ENCODE peak calls at places on chromosomes 1 and 21, in five cellular contexts. One of them, this sample, is unnamed.

GRCh38 chr1:21663251-21663950 is 5.8 kb downstream of the RAP1GAP start:
- ATAC-seq in right lobe of liver: no peak
- ATAC-seq in Panc1: no peak
- ATAC-seq in CD8-positive, alpha-beta T cell: no peak
- ATAC-seq in body of pancreas: no peak
- ATAC-seq in this sample: no peak

GRCh38 chr1:225517697-225518096 is 89.9 kb upstream of the LBR start:
- ATAC-seq in right lobe of liver: no peak
- ATAC-seq in Panc1: no peak
- ATAC-seq in CD8-positive, alpha-beta T cell: no peak
- ATAC-seq in body of pancreas: no peak
- ATAC-seq in this sample: no peak

GRCh38 chr1:163027610-163028009 is 41.6 kb upstream of the RGS4 start:
- ATAC-seq in right lobe of liver: no peak
- ATAC-seq in Panc1: no peak
- ATAC-seq in CD8-positive, alpha-beta T cell: no peak
- ATAC-seq in body of pancreas: no peak
- ATAC-seq in this sample: no peak

GRCh38 chr1:89454845-89455521 is 69.6 kb upstream of the LRRC8B start:
- ATAC-seq in right lobe of liver: peak; percentile 92
- ATAC-seq in Panc1: peak; percentile 89
- ATAC-seq in CD8-positive, alpha-beta T cell: peak; percentile 94
- ATAC-seq in body of pancreas: peak; percentile 65
- ATAC-seq in this sample: peak; percentile 43

GRCh38 chr1:36432616-36433015 is 17.6 kb downstream of the OSCP1 start:
- ATAC-seq in right lobe of liver: peak; percentile 70
- ATAC-seq in Panc1: no peak
- ATAC-seq in CD8-positive, alpha-beta T cell: no peak
- ATAC-seq in body of pancreas: peak; percentile 84
- ATAC-seq in this sample: no peak

GRCh38 chr1:209899948-209900347 is 38.1 kb upstream of the SYT14 start:
- ATAC-seq in right lobe of liver: no peak
- ATAC-seq in Panc1: peak; percentile 38
- ATAC-seq in CD8-positive, alpha-beta T cell: no peak
- ATAC-seq in body of pancreas: no peak
- ATAC-seq in this sample: no peak

GRCh38 chr21:15849925-15850324 is 120.1 kb downstream of the USP25 start:
- ATAC-seq in right lobe of liver: no peak
- ATAC-seq in Panc1: no peak
- ATAC-seq in CD8-positive, alpha-beta T cell: no peak
- ATAC-seq in body of pancreas: no peak
- ATAC-seq in this sample: no peak

GRCh38 chr1:156928043-156928602 is 7.7 kb downstream of the LRRC71 start:
- ATAC-seq in right lobe of liver: no peak
- ATAC-seq in Panc1: peak; percentile 37
- ATAC-seq in CD8-positive, alpha-beta T cell: peak; percentile 13
- ATAC-seq in body of pancreas: no peak
- ATAC-seq in this sample: no peak

DNA sequence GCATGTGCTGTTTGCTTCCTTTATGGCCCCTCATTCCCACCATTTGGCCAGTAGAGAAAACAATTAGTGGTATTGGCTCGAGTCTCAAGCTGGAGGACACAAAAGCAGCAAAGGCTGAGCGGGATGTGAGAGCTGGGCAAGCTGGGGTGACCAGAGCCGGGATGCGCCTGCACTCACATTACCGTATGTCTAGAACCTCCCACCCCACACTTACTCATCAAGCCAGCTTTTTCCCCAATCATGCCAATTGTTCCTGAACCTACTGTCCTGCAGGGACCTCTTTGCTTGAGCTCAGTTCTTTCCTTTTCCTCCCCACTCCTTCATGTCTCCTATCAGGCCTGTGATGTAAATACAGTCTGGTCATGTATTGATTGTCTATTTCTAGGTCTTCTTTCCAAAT is 45.9 kb downstream of the KIRREL1 start:
- ATAC-seq in right lobe of liver: no peak
- ATAC-seq in Panc1: no peak
- ATAC-seq in CD8-positive, alpha-beta T cell: no peak
- ATAC-seq in body of pancreas: no peak
- ATAC-seq in this sample: no peak
- TF ChIP-seq CTCF in right lobe of liver: no peak
- TF ChIP-seq CTCF in Panc1: no peak
- TF ChIP-seq CTCF in CD8-positive, alpha-beta T cell: no peak
- TF ChIP-seq CTCF in body of pancreas: no peak
- TF ChIP-seq CTCF in this sample: no peak

GRCh38 chr1:890661-891060 is 33.1 kb upstream of the SAMD11 start:
- ATAC-seq in right lobe of liver: no peak
- ATAC-seq in Panc1: no peak
- ATAC-seq in CD8-positive, alpha-beta T cell: no peak
- ATAC-seq in body of pancreas: no peak
- ATAC-seq in this sample: no peak

GRCh38 chr1:886760-887159 is 37.0 kb upstream of the SAMD11 start:
- ATAC-seq in right lobe of liver: no peak
- ATAC-seq in Panc1: no peak
- ATAC-seq in CD8-positive, alpha-beta T cell: no peak
- ATAC-seq in body of pancreas: no peak
- ATAC-seq in this sample: no peak

GRCh38 chr1:888297-888696 is 35.4 kb upstream of the SAMD11 start:
- ATAC-seq in right lobe of liver: no peak
- ATAC-seq in Panc1: no peak
- ATAC-seq in CD8-positive, alpha-beta T cell: no peak
- ATAC-seq in body of pancreas: no peak
- ATAC-seq in this sample: no peak

GRCh38 chr1:886311-886710 is 37.4 kb upstream of the SAMD11 start:
- ATAC-seq in right lobe of liver: no peak
- ATAC-seq in Panc1: no peak
- ATAC-seq in CD8-positive, alpha-beta T cell: no peak
- ATAC-seq in body of pancreas: no peak
- ATAC-seq in this sample: no peak
- H3K27me3 ChIP-seq in right lobe of liver: no peaks in the 10 kb centered on the region
- H3K27me3 ChIP-seq in Panc1: no peaks in the 10 kb centered on the region
- H3K27me3 ChIP-seq in CD8-positive, alpha-beta T cell: no peaks in the 10 kb centered on the region
- H3K27me3 ChIP-seq in body of pancreas: no peaks in the 10 kb centered on the region
- H3K27me3 ChIP-seq in this sample: peaks cover 60% of the 10 kb centered on the region

DNA sequence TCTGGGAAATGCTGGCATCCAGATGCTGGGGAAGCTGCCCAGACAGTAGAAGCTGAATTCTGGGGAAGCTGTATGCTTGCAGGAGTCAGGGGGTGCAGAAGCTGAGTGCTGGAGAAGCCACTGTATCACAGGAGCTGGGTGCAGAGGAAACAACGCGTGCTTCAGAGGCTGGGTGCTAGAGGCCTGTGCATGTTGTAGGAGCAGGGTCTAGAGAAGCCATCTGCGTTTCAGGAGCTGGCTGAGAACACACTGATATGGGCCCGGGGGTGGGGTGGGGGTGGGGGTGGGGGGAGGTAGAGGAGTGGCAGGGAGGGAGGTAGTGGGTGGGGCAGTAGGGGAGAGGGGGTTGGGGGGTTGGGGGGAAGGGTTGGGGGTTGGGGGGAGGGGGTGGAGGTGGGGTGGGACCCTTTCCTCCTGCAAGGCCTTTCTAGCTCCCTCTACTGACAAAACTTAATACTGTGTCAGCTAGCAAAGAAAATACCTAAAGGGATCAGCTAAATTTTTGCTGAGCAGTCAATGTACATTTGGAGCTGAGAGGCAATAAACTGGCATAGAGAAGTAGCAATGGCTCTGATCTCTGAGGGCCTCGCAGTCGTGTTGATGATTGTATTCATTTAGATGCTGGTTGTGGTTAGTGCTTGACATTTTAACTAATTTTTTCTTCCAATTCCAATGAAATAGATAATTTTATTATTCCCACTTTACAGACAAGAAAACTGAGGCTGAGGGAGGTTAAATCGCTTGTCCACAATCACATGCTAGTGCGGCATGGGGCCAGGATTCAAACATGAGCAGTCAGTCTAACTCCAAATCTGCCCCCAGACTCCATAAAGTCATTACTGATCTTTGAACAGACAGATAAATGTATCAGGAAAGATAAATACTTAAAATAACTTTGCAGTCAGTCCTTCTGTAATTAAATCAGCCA is 356.9 kb downstream of the DISC1 start:
- ATAC-seq in right lobe of liver: no peak
- ATAC-seq in Panc1: no peak
- ATAC-seq in CD8-positive, alpha-beta T cell: no peak
- ATAC-seq in body of pancreas: no peak
- ATAC-seq in this sample: no peak
- TF ChIP-seq CTCF in right lobe of liver: no peak
- TF ChIP-seq CTCF in Panc1: peak; percentile 9
- TF ChIP-seq CTCF in CD8-positive, alpha-beta T cell: no peak
- TF ChIP-seq CTCF in body of pancreas: no peak
- TF ChIP-seq CTCF in this sample: no peak

DNA sequence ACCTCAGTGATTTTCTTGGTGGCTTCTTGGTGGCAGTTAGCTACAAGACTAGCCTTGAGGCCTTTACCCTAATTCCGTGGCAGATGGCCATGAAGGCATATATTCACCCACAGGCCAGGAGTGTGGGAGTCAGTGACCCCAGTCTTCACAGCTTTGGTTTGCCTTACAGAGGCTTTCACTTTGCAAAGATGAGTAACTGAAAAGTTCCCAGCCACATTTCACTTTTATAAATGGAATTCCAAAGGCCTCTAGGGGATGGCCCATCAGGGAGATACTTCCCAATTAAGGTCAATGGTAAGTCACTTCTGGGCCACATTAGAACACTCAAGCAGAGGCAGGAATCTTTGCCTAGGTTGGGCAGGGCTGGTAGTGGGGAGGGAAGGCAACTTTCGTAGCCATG is 13.1 kb upstream of the HEYL start:
- ATAC-seq in right lobe of liver: no peak
- ATAC-seq in Panc1: no peak
- ATAC-seq in CD8-positive, alpha-beta T cell: no peak
- ATAC-seq in body of pancreas: peak; percentile 7
- ATAC-seq in this sample: peak; percentile 7
- H3K27me3 ChIP-seq in right lobe of liver: no peaks in the 10 kb centered on the region
- H3K27me3 ChIP-seq in Panc1: peaks cover 3% of the 10 kb centered on the region
- H3K27me3 ChIP-seq in CD8-positive, alpha-beta T cell: no peaks in the 10 kb centered on the region
- H3K27me3 ChIP-seq in body of pancreas: no peaks in the 10 kb centered on the region
- H3K27me3 ChIP-seq in this sample: peaks cover 16% of the 10 kb centered on the region

DNA sequence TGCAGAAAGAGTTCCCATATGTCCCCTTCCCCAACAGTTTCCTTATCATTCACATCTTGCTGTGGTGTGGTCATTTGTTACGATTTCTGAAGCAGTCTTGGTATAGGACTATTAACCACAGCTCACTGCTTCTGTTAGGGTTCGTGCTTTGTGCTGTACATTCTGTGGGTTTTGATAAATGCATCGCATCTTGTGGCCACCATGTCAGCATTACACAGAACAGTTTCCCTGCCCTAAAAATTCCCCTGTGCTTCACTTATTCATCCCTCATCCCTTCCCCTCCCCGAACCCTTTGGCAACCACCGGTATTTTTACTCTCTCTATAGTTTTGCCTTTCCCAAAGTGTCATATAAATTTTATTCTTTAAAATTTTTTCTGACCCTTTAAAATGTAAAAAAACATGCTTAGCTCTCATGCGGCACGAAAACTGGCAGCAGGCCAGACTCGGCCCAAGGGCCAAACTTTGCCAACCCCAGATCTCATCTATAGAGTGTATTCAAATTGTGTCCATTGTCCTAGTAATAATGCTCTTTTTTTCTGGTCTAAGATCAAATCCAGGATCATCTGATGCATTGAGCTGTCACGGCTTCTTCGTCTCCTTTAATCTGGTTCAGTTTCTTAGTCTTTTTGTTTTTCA is 78.2 kb downstream of the SIM2 start:
- ATAC-seq in right lobe of liver: no peak
- ATAC-seq in Panc1: no peak
- ATAC-seq in CD8-positive, alpha-beta T cell: no peak
- ATAC-seq in body of pancreas: no peak
- ATAC-seq in this sample: no peak
- TF ChIP-seq CTCF in right lobe of liver: no peak
- TF ChIP-seq CTCF in Panc1: no peak
- TF ChIP-seq CTCF in CD8-positive, alpha-beta T cell: no peak
- TF ChIP-seq CTCF in body of pancreas: no peak
- TF ChIP-seq CTCF in this sample: no peak

GRCh38 chr1:219988818-219989217 is 57.5 kb downstream of the EPRS1 start:
- ATAC-seq in right lobe of liver: peak; percentile 10
- ATAC-seq in Panc1: no peak
- ATAC-seq in CD8-positive, alpha-beta T cell: no peak
- ATAC-seq in body of pancreas: no peak
- ATAC-seq in this sample: no peak
- H3K27me3 ChIP-seq in right lobe of liver: no peaks in the 10 kb centered on the region
- H3K27me3 ChIP-seq in Panc1: no peaks in the 10 kb centered on the region
- H3K27me3 ChIP-seq in CD8-positive, alpha-beta T cell: no peaks in the 10 kb centered on the region
- H3K27me3 ChIP-seq in body of pancreas: no peaks in the 10 kb centered on the region
- H3K27me3 ChIP-seq in this sample: no peaks in the 10 kb centered on the region